ENCODE peak calls at places on chromosomes 6 and 20, in six cellular contexts. P is heart left ventricle; X is transverse colon; Z is naive thymus-derived CD4-positive, alpha-beta T cell; E is A549; A is neural progenitor cell. Y is an unnamed sample.

GRCh38 chr20:34988176-34988540 is 32.5 kb downstream of the MYH7B start:
- DNase-seq in P (no peak), X (no peak), Z (no peak), E (no peak), A (no peak), Y (no peak)

GRCh38 chr20:57215826-57216471 is 50.5 kb downstream of the BMP7 start:
- DNase-seq in P (no peak), X (no peak), Z (no peak), E (no peak), A (no peak), Y (no peak)

GRCh38 chr6:111480988-111481830 is 1.8 kb downstream of the REV3L start:
- DNase-seq in P (no peak), X (no peak), Z (no peak), E (no peak), A (no peak), Y (no peak)

GRCh38 chr20:24765316-24766142 is 183.5 kb upstream of the CST7 start:
- DNase-seq in P (no peak), X (no peak), Z (no peak), E (no peak), A (no peak), Y (no peak)

GRCh38 chr20:24778585-24779031 is 170.5 kb upstream of the CST7 start:
- DNase-seq in P (no peak), X (peak), Z (no peak), E (no peak), A (no peak), Y (peak)

GRCh38 chr6:19312291-19312978 is 524.7 kb upstream of the ID4 start:
- DNase-seq in P (no peak), X (no peak), Z (no peak), E (no peak), A (peak), Y (no peak)

GRCh38 chr6:147936703-147937102 is 405.9 kb upstream of the SASH1 start:
- DNase-seq in P (no peak), X (no peak), Z (no peak), E (no peak), A (no peak), Y (no peak)

GRCh38 chr6:78259935-78260334 is 607.1 kb downstream of the MEI4 start:
- DNase-seq in P (no peak), X (no peak), Z (no peak), E (no peak), A (no peak), Y (no peak)

GRCh38 chr6:10687582-10687981 is 6.8 kb downstream of the C6orf52 start:
- DNase-seq in P (no peak), X (no peak), Z (no peak), E (no peak), A (no peak), Y (no peak)

GRCh38 chr6:33164176-33164575 is 28.1 kb downstream of the COL11A2 start:
- DNase-seq in P (no peak), X (no peak), Z (no peak), E (no peak), A (no peak), Y (no peak)

GRCh38 chr6:141264101-141264500 is 868.6 kb upstream of the GJE1 start:
- DNase-seq in P (no peak), X (no peak), Z (no peak), E (peak), A (no peak), Y (no peak)

GRCh38 chr6:43383021-43383667 is 13.7 kb upstream of the ZNF318 start:
- DNase-seq in P (no peak), X (no peak), Z (no peak), E (no peak), A (no peak), Y (no peak)

GRCh38 chr20:49685161-49685601 is 28.5 kb downstream of the B4GALT5 start:
- DNase-seq in P (no peak), X (no peak), Z (no peak), E (no peak), A (no peak), Y (no peak)

DNA sequence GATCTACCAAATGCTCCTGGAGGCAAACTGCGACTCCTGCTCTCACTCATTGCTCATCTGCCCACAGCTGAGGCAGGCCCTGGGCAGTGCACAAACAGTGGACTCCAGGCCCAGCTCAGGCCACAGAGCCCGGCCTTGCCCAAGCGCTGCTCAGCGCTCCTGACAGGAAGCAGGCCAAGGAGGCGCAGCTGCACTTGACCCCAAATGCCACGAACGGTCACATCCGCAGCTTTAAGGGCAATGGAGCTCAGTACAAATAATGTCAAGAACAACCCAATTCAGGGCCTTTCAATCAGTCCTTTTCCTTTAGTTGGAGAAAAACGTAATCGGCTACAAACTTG is 33.8 kb downstream of the RRBP1 start:
- DNase-seq in P (no peak), X (no peak), Z (no peak), E (no peak), A (no peak), Y (peak)
- H3K27ac ChIP-seq in P (no peak), X (peak), Z (no peak), E (no peak), A (no peak), Y (no peak)

GRCh38 chr6:81451787-81452186 is 300.7 kb downstream of the TENT5A start:
- DNase-seq in P (no peak), X (no peak), Z (no peak), E (peak), A (no peak), Y (no peak)
- H3K27ac ChIP-seq in P (no peak), X (no peak), Z (no peak), E (peak), A (no peak), Y (no peak)

DNA sequence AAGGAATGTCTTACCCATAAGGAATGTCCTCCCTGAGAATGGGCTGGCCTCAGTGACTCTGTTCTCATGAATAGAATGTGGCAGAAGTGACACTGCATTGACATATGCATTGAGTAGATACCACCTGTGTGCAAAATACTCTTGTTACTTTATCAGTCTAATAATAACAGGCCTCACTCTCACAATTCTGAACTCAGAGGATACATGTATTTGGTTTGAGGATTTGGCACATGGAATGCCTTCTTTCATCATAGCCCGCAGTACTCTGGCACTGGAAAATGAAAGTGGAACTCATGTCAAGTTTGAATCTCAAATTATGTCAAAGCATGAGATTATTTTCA is 52.9 kb upstream of the PLCB4 start:
- DNase-seq in P (no peak), X (no peak), Z (no peak), E (peak), A (peak), Y (no peak)
- H3K27ac ChIP-seq in P (no peak), X (no peak), Z (no peak), E (peak), A (peak), Y (no peak)

GRCh38 chr20:62361799-62362589 is 5.1 kb downstream of the LAMA5 start:
- DNase-seq in P (peak), X (no peak), Z (no peak), E (peak), A (peak), Y (peak)
- H3K27ac ChIP-seq in P (peak), X (peak), Z (no peak), E (peak), A (peak), Y (peak)

DNA sequence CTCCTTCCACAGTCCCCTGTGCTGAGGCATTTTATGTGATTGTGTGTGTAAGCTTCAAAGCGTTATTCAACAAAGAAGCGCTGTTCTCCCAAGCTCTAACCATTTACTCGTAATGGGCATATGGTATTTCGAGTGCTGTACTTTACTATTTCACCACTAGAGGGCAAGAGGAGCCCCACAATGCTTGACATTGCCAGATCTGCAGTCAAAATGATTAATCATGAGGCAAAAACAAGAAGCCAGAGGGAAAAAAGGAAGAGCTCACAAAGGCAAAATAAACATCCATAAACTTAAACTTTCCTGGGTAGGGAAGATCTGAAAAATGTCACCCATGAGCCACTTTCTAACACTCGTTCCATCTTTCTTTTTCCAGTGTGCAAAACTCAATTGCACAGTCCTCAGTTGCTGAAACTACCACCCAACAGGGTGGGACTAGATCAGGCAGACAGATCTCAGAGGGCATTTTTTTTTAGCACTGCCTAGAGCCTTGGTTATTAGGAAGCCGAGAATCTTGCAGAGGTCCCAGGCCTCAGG is 215.0 kb upstream of the PLCB4 start:
- DNase-seq in P (peak), X (no peak), Z (peak), E (peak), A (peak), Y (no peak)
- H3K27ac ChIP-seq in P (peak), X (peak), Z (no peak), E (peak), A (no peak), Y (no peak)

GRCh38 chr20:61416546-61416945 is 164.5 kb downstream of the CDH4 start:
- DNase-seq in P (no peak), X (no peak), Z (no peak), E (no peak), A (no peak), Y (no peak)

GRCh38 chr20:61420056-61420455 is 168.0 kb downstream of the CDH4 start:
- DNase-seq in P (no peak), X (no peak), Z (no peak), E (no peak), A (no peak), Y (no peak)

GRCh38 chr20:61419501-61419900 is 167.4 kb downstream of the CDH4 start:
- DNase-seq in P (no peak), X (no peak), Z (no peak), E (no peak), A (no peak), Y (no peak)

GRCh38 chr20:61419010-61419409 is 166.9 kb downstream of the CDH4 start:
- DNase-seq in P (no peak), X (no peak), Z (no peak), E (no peak), A (no peak), Y (no peak)

GRCh38 chr20:61417221-61417941 is 165.3 kb downstream of the CDH4 start:
- DNase-seq in P (no peak), X (no peak), Z (no peak), E (no peak), A (no peak), Y (no peak)
- H3K27ac ChIP-seq in P (no peak), X (no peak), Z (no peak), E (no peak), A (no peak), Y (no peak)

GRCh38 chr20:53872081-53872541 is 198.3 kb downstream of the BCAS1 start:
- DNase-seq in P (no peak), X (no peak), Z (peak), E (no peak), A (no peak), Y (no peak)

GRCh38 chr20:53869466-53870258 is 200.7 kb downstream of the BCAS1 start:
- DNase-seq in P (peak), X (peak), Z (peak), E (peak), A (peak), Y (no peak)

GRCh38 chr20:53871541-53871940 is 198.9 kb downstream of the BCAS1 start:
- DNase-seq in P (no peak), X (no peak), Z (no peak), E (no peak), A (no peak), Y (no peak)

GRCh38 chr20:53872561-53873248 is 197.7 kb downstream of the BCAS1 start:
- DNase-seq in P (no peak), X (no peak), Z (peak), E (no peak), A (no peak), Y (no peak)

DNA sequence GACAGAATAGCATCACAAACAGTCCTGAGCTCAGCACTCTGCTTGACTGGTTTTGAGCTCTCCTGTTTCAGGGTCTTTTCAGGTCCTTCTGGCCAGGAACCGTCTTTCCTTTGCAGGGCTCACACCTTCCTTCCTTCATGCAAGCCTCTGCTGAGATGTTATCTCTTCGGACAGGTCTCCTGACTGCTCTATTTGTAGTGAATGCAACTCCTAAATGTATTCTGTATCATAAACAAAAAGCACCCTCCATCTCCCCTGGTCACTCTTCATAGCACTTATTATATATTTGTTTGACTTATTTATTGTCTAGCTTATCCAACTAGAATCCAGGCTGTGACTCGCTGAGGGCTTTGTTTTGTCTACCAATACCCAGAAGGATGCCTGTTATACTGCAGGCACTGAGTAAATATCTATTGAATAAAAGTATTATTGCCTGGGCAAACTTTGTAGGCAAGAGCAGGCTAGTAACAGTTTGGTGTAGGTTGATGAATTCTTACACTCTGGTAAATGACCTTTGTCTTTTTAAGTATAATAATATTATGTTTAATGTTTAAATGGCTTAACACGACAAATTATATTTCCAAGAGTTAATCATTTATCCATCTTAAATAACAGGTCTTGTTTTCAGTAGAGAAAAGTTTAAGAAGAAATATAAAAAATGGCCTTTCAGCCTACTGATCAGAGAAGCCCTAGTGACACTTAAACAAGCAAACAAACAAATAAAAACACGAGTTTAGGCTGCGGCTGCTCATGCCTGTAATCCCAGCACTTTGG is 199.8 kb downstream of the BCAS1 start:
- DNase-seq in P (no peak), X (no peak), Z (no peak), E (no peak), A (no peak), Y (no peak)
- H3K27ac ChIP-seq in P (no peak), X (peak), Z (peak), E (peak), A (peak), Y (peak)

GRCh38 chr20:3244613-3245012 is 5.6 kb upstream of the SLC4A11 start:
- DNase-seq in P (no peak), X (no peak), Z (no peak), E (no peak), A (no peak), Y (no peak)
- H3K27ac ChIP-seq in P (no peak), X (no peak), Z (no peak), E (no peak), A (no peak), Y (no peak)

GRCh38 chr6:3258720-3259490 is at the start of gene PSMG4:
- DNase-seq in P (peak), X (peak), Z (peak), E (peak), A (peak), Y (peak)
- H3K27ac ChIP-seq in P (peak), X (peak), Z (peak), E (peak), A (no peak), Y (peak)

GRCh38 chr20:301886-302848 is 4.8 kb downstream of the ZCCHC3 start:
- DNase-seq in P (no peak), X (no peak), Z (no peak), E (no peak), A (peak), Y (no peak)
- H3K27ac ChIP-seq in P (no peak), X (no peak), Z (no peak), E (no peak), A (peak), Y (peak)

Y was measured in right lobe of liver.